ENCODE peak calls at places on chromosomes 4 and X, in seven cellular contexts. F is astrocyte of the hippocampus; I is NAMALWA; B is CD8-positive, alpha-beta memory T cell; U is SHP77 treated with DMSO at 0.1 percent for 48 hours; O is T-cell; X is stimulated activated CD4-positive, alpha-beta T cell treated with anti-CD3 and anti-CD28 coated beads, Interleukin-15, amount 100 ng/mL, for 1 hour. P is an unnamed sample.

GRCh38 chrX:40420899-40421729 is 159.7 kb upstream of the ATP6AP2 start:
- DNase-seq in F (peak), I (no peak), B (no peak), U (no peak), O (no peak), X (no peak), P (no peak)

GRCh38 chr4:41067369-41067768 is 147.0 kb downstream of the APBB2 start:
- DNase-seq in F (no peak), I (no peak), B (no peak), U (no peak), O (no peak), X (no peak), P (no peak)

GRCh38 chr4:78862314-78862737 is 76.9 kb downstream of the PAQR3 start:
- DNase-seq in F (no peak), I (no peak), B (no peak), U (no peak), O (no peak), X (no peak), P (no peak)

GRCh38 chr4:13657016-13657415 is 29.5 kb upstream of the BOD1L1 start:
- DNase-seq in F (no peak), I (no peak), B (no peak), U (no peak), O (no peak), X (no peak), P (no peak)

GRCh38 chrX:24125028-24125612 is 24.4 kb upstream of the ZFX start:
- DNase-seq in F (no peak), I (no peak), B (no peak), U (no peak), O (no peak), X (no peak), P (no peak)

GRCh38 chrX:142089193-142089592 is 115.9 kb downstream of the MAGEC2 start:
- DNase-seq in F (peak), I (peak), B (no peak), U (no peak), O (no peak), X (no peak), P (no peak)

GRCh38 chrX:1336331-1337143 is at the start of gene IL3RA:
- DNase-seq in F (no peak), I (no peak), B (no peak), U (no peak), O (peak), X (no peak), P (no peak)

GRCh38 chr4:177052211-177052725 is 257.4 kb upstream of the NEIL3 start:
- DNase-seq in F (no peak), I (no peak), B (no peak), U (no peak), O (no peak), X (no peak), P (no peak)

GRCh38 chr4:5568931-5569330 is 139.4 kb downstream of the EVC2 start:
- DNase-seq in F (no peak), I (no peak), B (no peak), U (no peak), O (no peak), X (no peak), P (no peak)

GRCh38 chr4:105140684-105141490 is 5.8 kb upstream of the TET2 start:
- DNase-seq in F (peak), I (peak), B (peak), U (no peak), O (peak), X (no peak), P (no peak)

GRCh38 chrX:136154998-136155397 is 7.7 kb downstream of the FHL1 start:
- DNase-seq in F (no peak), I (no peak), B (no peak), U (no peak), O (no peak), X (no peak), P (no peak)

GRCh38 chr4:159012381-159012780 is 90.5 kb upstream of the RAPGEF2 start:
- DNase-seq in F (peak), I (no peak), B (no peak), U (no peak), O (no peak), X (no peak), P (no peak)

GRCh38 chr4:80202784-80203553 is 5.7 kb downstream of the PRDM8 start:
- DNase-seq in F (peak), I (no peak), B (peak), U (no peak), O (peak), X (no peak), P (no peak)

GRCh38 chrX:45850775-45851433 is 650.2 kb upstream of the DIPK2B start:
- DNase-seq in F (peak), I (peak), B (no peak), U (no peak), O (no peak), X (no peak), P (no peak)

GRCh38 chr4:127809173-127809800 is 27.2 kb downstream of the HSPA4L start:
- DNase-seq in F (peak), I (no peak), B (no peak), U (no peak), O (no peak), X (no peak), P (peak)

GRCh38 chr4:14848210-14848609 is 154.1 kb upstream of the CPEB2 start:
- DNase-seq in F (no peak), I (no peak), B (no peak), U (no peak), O (no peak), X (no peak), P (no peak)

GRCh38 chr4:2049381-2049780 is 9.7 kb upstream of the NAT8L start:
- DNase-seq in F (no peak), I (no peak), B (no peak), U (no peak), O (no peak), X (no peak), P (no peak)

GRCh38 chr4:55397521-55398321 is 2.0 kb downstream of the TMEM165 start:
- DNase-seq in F (peak), I (peak), B (no peak), U (no peak), O (no peak), X (no peak), P (no peak)

GRCh38 chr4:41339812-41340809 is 83.4 kb downstream of the UCHL1 start:
- DNase-seq in F (peak), I (no peak), B (no peak), U (no peak), O (no peak), X (no peak), P (no peak)

GRCh38 chr4:8355306-8355705 is 85.2 kb downstream of the ACOX3 start:
- DNase-seq in F (peak), I (no peak), B (no peak), U (no peak), O (no peak), X (no peak), P (no peak)

GRCh38 chrX:24014388-24015018 is 12.5 kb downstream of the KLHL15 start:
- DNase-seq in F (no peak), I (no peak), B (no peak), U (no peak), O (no peak), X (no peak), P (no peak)

GRCh38 chr4:143391261-143391660 is 54.6 kb downstream of the GAB1 start:
- DNase-seq in F (no peak), I (peak), B (no peak), U (no peak), O (no peak), X (no peak), P (no peak)

GRCh38 chrX:130176354-130176776 is 4.6 kb downstream of the RAB33A start:
- DNase-seq in F (no peak), I (peak), B (no peak), U (no peak), O (no peak), X (no peak), P (no peak)

GRCh38 chrX:69285881-69286545 is 120.8 kb upstream of the PJA1 start:
- DNase-seq in F (peak), I (peak), B (peak), U (no peak), O (peak), X (peak), P (no peak)

GRCh38 chr4:186581421-186581820 is 26.1 kb upstream of the MTNR1A start:
- DNase-seq in F (no peak), I (no peak), B (no peak), U (no peak), O (no peak), X (no peak), P (no peak)

GRCh38 chr4:140675599-140676231 is 80.5 kb downstream of the TBC1D9 start:
- DNase-seq in F (peak), I (no peak), B (no peak), U (no peak), O (no peak), X (no peak), P (no peak)

GRCh38 chr4:87423313-87424031 is 1.1 kb downstream of the NUDT9 start:
- DNase-seq in F (peak), I (peak), B (no peak), U (no peak), O (no peak), X (no peak), P (no peak)

GRCh38 chr4:16129336-16129735 is 45.5 kb upstream of the PROM1 start:
- DNase-seq in F (no peak), I (no peak), B (no peak), U (no peak), O (no peak), X (no peak), P (no peak)

GRCh38 chr4:105714071-105714521 is 5.5 kb downstream of the GSTCD start:
- DNase-seq in F (peak), I (peak), B (no peak), U (no peak), O (no peak), X (no peak), P (no peak)

GRCh38 chr4:102715057-102715456 is 45.7 kb downstream of the MANBA start:
- DNase-seq in F (no peak), I (peak), B (no peak), U (no peak), O (no peak), X (no peak), P (no peak)